ENCODE peak calls at places on chromosomes 2 and 18, in four cellular contexts. K is upper lobe of right lung, D is HL-60, L is A673. N is an unnamed sample.

GRCh38 chr18:23183356-23184150 is 48.3 kb downstream of the CABLES1 start:
- DNase-seq in L (no peak), K (no peak), D (no peak), N (no peak)

GRCh38 chr2:120892967-120893667 is 157.4 kb downstream of the GLI2 start:
- DNase-seq in L (no peak), D (no peak), K (no peak), N (no peak)

GRCh38 chr2:98454500-98455235 is 10.0 kb downstream of the INPP4A start:
- DNase-seq in L (no peak), D (peak; percentile 65), K (no peak), N (no peak)

GRCh38 chr2:207617011-207617671 is 8.1 kb downstream of the METTL21A start:
- DNase-seq in D (no peak), K (no peak), L (no peak), N (no peak)

GRCh38 chr2:98936917-98937351 is 909 bp upstream of the CRACDL start:
- DNase-seq in D (no peak), K (peak; percentile 66), L (no peak), N (no peak)

GRCh38 chr2:64979744-64980143 is 9.5 kb upstream of the SLC1A4 start:
- DNase-seq in L (no peak), D (no peak), K (no peak), N (no peak)

GRCh38 chr2:214895469-214895868 is 86.0 kb upstream of the BARD1 start:
- DNase-seq in D (no peak), L (no peak), K (no peak), N (no peak)

GRCh38 chr2:60958361-60958760 is 59.2 kb upstream of the PEX13 start:
- DNase-seq in D (no peak), L (no peak), K (no peak), N (no peak)

GRCh38 chr2:109229094-109229675 is 100.2 kb downstream of the SH3RF3 start:
- DNase-seq in K (no peak), L (no peak), D (no peak), N (no peak)

GRCh38 chr2:64212346-64212745 is 68.1 kb upstream of the PELI1 start:
- DNase-seq in D (peak; percentile 91), L (no peak), K (no peak), N (no peak)

GRCh38 chr2:220336771-220337170 is 709.3 kb downstream of the SLC4A3 start:
- DNase-seq in L (peak; percentile 68), D (no peak), K (no peak), N (no peak)

GRCh38 chr2:62722679-62723078 is 17.2 kb downstream of the EHBP1 start:
- DNase-seq in K (no peak), D (no peak), L (no peak), N (no peak)

GRCh38 chr2:136054856-136055255 is 63.1 kb downstream of the CXCR4 start:
- DNase-seq in D (no peak), K (no peak), L (no peak), N (no peak)

GRCh38 chr18:7741640-7742039 is 174.5 kb downstream of the PTPRM start:
- DNase-seq in D (no peak), L (no peak), K (no peak), N (no peak)

GRCh38 chr2:227308784-227309183 is 16.3 kb upstream of the MFF start:
- DNase-seq in K (no peak), L (no peak), D (no peak), N (no peak)

GRCh38 chr2:219954331-219954730 is 326.9 kb downstream of the SLC4A3 start:
- DNase-seq in K (no peak), D (no peak), L (no peak), N (no peak)

GRCh38 chr2:138716183-138716582 is 64.0 kb downstream of the NXPH2 start:
- DNase-seq in L (no peak), K (no peak), D (no peak), N (no peak)

GRCh38 chr2:95274291-95275150 is at the start of gene PROM2:
- DNase-seq in D (no peak), L (no peak), K (peak; percentile 86), N (peak; percentile 91)

GRCh38 chr2:1675633-1676032 is 68.7 kb downstream of the PXDN start:
- DNase-seq in K (no peak), L (no peak), D (no peak), N (no peak)

GRCh38 chr2:179545024-179545423 is 280.4 kb upstream of the SESTD1 start:
- DNase-seq in D (no peak), L (no peak), K (no peak), N (no peak)

GRCh38 chr2:137823196-137823595 is 141.1 kb upstream of the HNMT start:
- DNase-seq in L (no peak), D (no peak), K (no peak), N (no peak)

GRCh38 chr2:55620123-55620779 is 2.8 kb upstream of the PPP4R3B start:
- DNase-seq in L (peak; percentile 16), K (no peak), D (peak; percentile 54), N (no peak)

GRCh38 chr2:13021470-13021957 is 304.8 kb downstream of the TRIB2 start:
- DNase-seq in K (no peak), D (no peak), L (peak; percentile 64), N (no peak)

GRCh38 chr2:170716851-170717598 is 1.9 kb downstream of the SP5 start:
- DNase-seq in D (no peak), K (peak; percentile 82), L (peak; percentile 62), N (peak; percentile 41)

GRCh38 chr2:234880551-234881211 is 71.1 kb upstream of the SH3BP4 start:
- DNase-seq in L (no peak), D (no peak), K (no peak), N (peak; percentile 43)

GRCh38 chr2:106159867-106160785 is 34.0 kb downstream of the UXS1 start:
- DNase-seq in K (no peak), D (no peak), L (peak; percentile 32), N (no peak)

GRCh38 chr2:20490300-20491181 is 43.7 kb downstream of the RHOB start:
- DNase-seq in D (no peak), K (peak; percentile 46), L (no peak), N (no peak)

GRCh38 chr2:217820904-217821303 is 181.9 kb downstream of the TNS1 start:
- DNase-seq in D (no peak), K (no peak), L (no peak), N (no peak)

GRCh38 chr2:230925879-230926765 is 1.1 kb upstream of the GPR55 start:
- DNase-seq in L (no peak), D (no peak), K (peak; percentile 48), N (no peak)

GRCh38 chr2:219285894-219286425 is 6.8 kb downstream of the DNAJB2 start:
- DNase-seq in D (no peak), K (peak; percentile 40), L (peak; percentile 68), N (no peak)

GRCh38 chr18:48319796-48320638 is 89.2 kb downstream of the ZBTB7C start:
- DNase-seq in L (no peak), K (peak; percentile 48), D (no peak), N (peak; percentile 22)

GRCh38 chr18:42921261-42921737 is 194.2 kb downstream of the RIT2 start:
- DNase-seq in D (no peak), K (no peak), L (no peak), N (no peak)

GRCh38 chr18:42920621-42921020 is 194.9 kb downstream of the RIT2 start:
- DNase-seq in K (no peak), L (no peak), D (no peak), N (no peak)

GRCh38 chr18:42915240-42915791 is 200.2 kb downstream of the RIT2 start:
- DNase-seq in L (no peak), D (no peak), K (no peak), N (no peak)
- H3K27ac ChIP-seq in L (no peak overlapping the region), D (no peak overlapping the region), K (no peak overlapping the region), N (no peak overlapping the region)

GRCh38 chr2:127406454-127406853 is 11.8 kb upstream of the PROC start:
- DNase-seq in D (no peak), L (no peak), K (no peak), N (no peak)

GRCh38 chr2:127408004-127408806 is 10.0 kb upstream of the PROC start:
- DNase-seq in K (peak; percentile 97), L (peak; percentile 96), D (peak; percentile 81), N (peak; percentile 92)

GRCh38 chr2:127408807-127409099 is 9.5 kb upstream of the PROC start:
- DNase-seq in K (no peak), L (no peak), D (no peak), N (no peak)

GRCh38 chr2:127407091-127407490 is 11.1 kb upstream of the PROC start:
- DNase-seq in L (no peak), D (no peak), K (no peak), N (no peak)

GRCh38 chr2:127407661-127408003 is 10.6 kb upstream of the PROC start:
- DNase-seq in D (no peak), L (no peak), K (no peak), N (no peak)
- H3K4me3 ChIP-seq in D (peak overlapping the region; percentile 20), L (peak overlapping the region; percentile 43), K (peak overlapping the region; percentile 23), N (peak overlapping the region; percentile 54)

DNA sequence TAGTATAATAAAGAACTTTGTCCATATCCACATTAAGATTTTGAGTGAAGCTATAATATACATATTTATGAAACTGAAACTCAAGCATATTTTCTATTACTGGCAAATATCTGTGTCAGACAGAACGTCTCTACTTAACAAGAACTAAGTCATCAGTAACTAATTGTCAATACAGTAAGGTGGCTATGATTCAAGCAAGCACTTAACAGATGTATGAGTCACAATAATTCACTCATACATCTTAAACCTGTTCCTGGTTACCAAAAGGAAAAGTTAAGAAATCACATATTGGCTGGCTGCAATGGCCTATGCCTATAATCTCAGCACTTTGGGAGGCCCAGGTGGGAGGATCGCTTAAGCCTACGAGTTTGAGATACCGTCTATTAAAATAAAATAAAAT is 96.0 kb downstream of the SOS1 start:
- DNase-seq in K (no peak), L (no peak), D (no peak), N (no peak)
- H3K27ac ChIP-seq in K (no peak overlapping the region), L (no peak overlapping the region), D (no peak overlapping the region), N (no peak overlapping the region)

GRCh38 chr2:101473581-101473910 is 1.4 kb downstream of the RFX8 start:
- DNase-seq in D (no peak), L (no peak), K (no peak), N (no peak)
- H3K4me3 ChIP-seq in D (peak overlapping the region; percentile 64), L (peak overlapping the region; percentile 49), K (peak overlapping the region; percentile 58), N (peak overlapping the region; percentile 53)

GRCh38 chr18:33576999-33577687 is 876 bp upstream of the ASXL3 start:
- DNase-seq in L (no peak), K (no peak), D (no peak), N (no peak)
- H3K27ac ChIP-seq in L (no peak overlapping the region), K (peak overlapping the region; percentile 79), D (no peak overlapping the region), N (peak overlapping the region; percentile 15)

GRCh38 chr2:24352664-24353063 is 7.7 kb downstream of the ITSN2 start:
- DNase-seq in L (no peak), K (no peak), D (no peak), N (no peak)

GRCh38 chr2:24351981-24352380 is 8.4 kb downstream of the ITSN2 start:
- DNase-seq in D (no peak), K (no peak), L (no peak), N (no peak)

GRCh38 chr2:24353364-24353763 is 7.0 kb downstream of the ITSN2 start:
- DNase-seq in L (no peak), K (no peak), D (no peak), N (no peak)

GRCh38 chr2:24350826-24351626 is 9.3 kb downstream of the ITSN2 start:
- DNase-seq in L (no peak), D (no peak), K (no peak), N (no peak)

GRCh38 chr2:24351627-24351938 is 8.8 kb downstream of the ITSN2 start:
- DNase-seq in D (no peak), L (no peak), K (no peak), N (no peak)
- H3K4me3 ChIP-seq in D (no peak overlapping the region), L (no peak overlapping the region), K (no peak overlapping the region), N (no peak overlapping the region)

N was measured in colonic mucosa.